ENCODE peak calls at places on chromosomes 16 and 17, in five cellular contexts. G is endothelial cell, W is BE2C, X is body of pancreas, C is OCI-LY7. N is an unnamed sample.

GRCh38 chr16:6335072-6335471 is 997.6 kb upstream of the RBFOX1 start:
- DNase-seq in G (peak), W (peak), X (no peak), C (peak), N (no peak)

GRCh38 chr17:1060991-1061390 is 64.1 kb downstream of the TIMM22 start:
- DNase-seq in G (no peak), W (no peak), X (peak), C (no peak), N (no peak)

GRCh38 chr17:4043862-4044261 is 79.6 kb upstream of the ATP2A3 start:
- DNase-seq in G (no peak), W (no peak), X (no peak), C (no peak), N (no peak)

GRCh38 chr17:82775033-82775823 is 23.4 kb downstream of the TBCD start:
- DNase-seq in G (peak), W (peak), X (peak), C (peak), N (peak)

GRCh38 chr17:17084317-17084835 is 42.1 kb downstream of the MPRIP start:
- DNase-seq in G (no peak), W (no peak), X (no peak), C (no peak), N (no peak)

GRCh38 chr16:76428858-76429257 is 151.7 kb downstream of the CNTNAP4 start:
- DNase-seq in G (no peak), W (no peak), X (peak), C (no peak), N (no peak)

GRCh38 chr16:2150418-2151187 is 2.2 kb downstream of the RAB26 start:
- DNase-seq in G (no peak), W (peak), X (peak), C (peak), N (no peak)

GRCh38 chr17:62854026-62854425 is 45.9 kb upstream of the MARCHF10 start:
- DNase-seq in G (no peak), W (no peak), X (no peak), C (no peak), N (no peak)

GRCh38 chr16:69199382-69199781 is 12.4 kb downstream of the SNTB2 start:
- DNase-seq in G (no peak), W (no peak), X (no peak), C (no peak), N (no peak)

GRCh38 chr17:2055494-2056220 is 754 bp downstream of the HIC1 start:
- DNase-seq in G (peak), W (no peak), X (no peak), C (no peak), N (no peak)

GRCh38 chr16:87956169-87956770 is 5.0 kb downstream of the BANP start:
- DNase-seq in G (no peak), W (no peak), X (peak), C (peak), N (no peak)

GRCh38 chr17:55299890-55300289 is 35.1 kb downstream of the HLF start:
- DNase-seq in G (no peak), W (no peak), X (no peak), C (no peak), N (no peak)

GRCh38 chr17:70048020-70048419 is 27.0 kb upstream of the KCNJ16 start:
- DNase-seq in G (no peak), W (no peak), X (no peak), C (no peak), N (no peak)

GRCh38 chr16:57807968-57808528 is 5.8 kb upstream of the KIFC3 start:
- DNase-seq in G (peak), W (peak), X (peak), C (peak), N (peak)

GRCh38 chr16:23506606-23506994 is 3.7 kb downstream of the GGA2 start:
- DNase-seq in G (no peak), W (no peak), X (no peak), C (peak), N (no peak)

GRCh38 chr16:23504076-23504452 is 6.2 kb downstream of the GGA2 start:
- DNase-seq in G (no peak), W (no peak), X (peak), C (no peak), N (no peak)

GRCh38 chr16:23505180-23505665 is 5.1 kb downstream of the GGA2 start:
- DNase-seq in G (no peak), W (no peak), X (no peak), C (no peak), N (no peak)

GRCh38 chr16:23505942-23506605 is 4.2 kb downstream of the GGA2 start:
- DNase-seq in G (no peak), W (no peak), X (peak), C (peak), N (no peak)

DNA sequence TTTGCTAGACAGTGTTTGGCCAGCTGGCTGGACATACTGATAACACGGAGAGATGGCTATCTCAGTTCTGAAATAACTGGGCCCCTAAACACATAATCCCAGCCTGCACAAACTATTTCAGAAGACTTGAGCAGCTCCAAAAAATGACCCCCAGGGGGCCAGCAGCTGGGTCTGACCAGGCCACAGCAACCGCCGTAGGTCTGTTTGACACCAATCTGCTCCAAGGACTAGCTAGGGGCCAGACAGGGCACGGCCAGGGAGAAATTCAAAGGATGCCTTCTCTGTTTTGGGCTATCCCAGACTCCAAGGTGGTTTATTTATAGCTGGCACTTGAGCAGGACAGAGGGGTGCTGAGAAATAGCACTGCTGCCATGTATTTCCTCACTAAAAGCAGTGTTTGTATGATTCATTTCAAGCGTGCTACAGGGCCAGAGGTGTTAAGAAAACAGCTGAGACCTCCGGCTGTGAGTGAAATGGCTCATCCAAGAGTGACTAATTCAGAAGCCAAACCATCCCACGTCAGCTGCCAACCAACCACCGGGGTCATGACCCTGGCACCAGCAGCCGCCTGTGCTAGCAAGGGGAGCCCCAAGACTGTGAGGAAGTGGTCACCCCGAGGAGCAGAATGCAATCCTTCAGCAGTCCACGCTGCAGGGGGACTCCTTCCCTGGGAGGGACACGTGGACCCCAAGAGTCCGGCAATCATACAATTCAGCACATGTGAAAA is 5.7 kb downstream of the GGA2 start:
- DNase-seq in G (no peak), W (no peak), X (peak), C (peak), N (no peak)
- TF ChIP-seq CTCF in G (no peak), W (peak), X (no peak), C (peak), N (peak)

DNA sequence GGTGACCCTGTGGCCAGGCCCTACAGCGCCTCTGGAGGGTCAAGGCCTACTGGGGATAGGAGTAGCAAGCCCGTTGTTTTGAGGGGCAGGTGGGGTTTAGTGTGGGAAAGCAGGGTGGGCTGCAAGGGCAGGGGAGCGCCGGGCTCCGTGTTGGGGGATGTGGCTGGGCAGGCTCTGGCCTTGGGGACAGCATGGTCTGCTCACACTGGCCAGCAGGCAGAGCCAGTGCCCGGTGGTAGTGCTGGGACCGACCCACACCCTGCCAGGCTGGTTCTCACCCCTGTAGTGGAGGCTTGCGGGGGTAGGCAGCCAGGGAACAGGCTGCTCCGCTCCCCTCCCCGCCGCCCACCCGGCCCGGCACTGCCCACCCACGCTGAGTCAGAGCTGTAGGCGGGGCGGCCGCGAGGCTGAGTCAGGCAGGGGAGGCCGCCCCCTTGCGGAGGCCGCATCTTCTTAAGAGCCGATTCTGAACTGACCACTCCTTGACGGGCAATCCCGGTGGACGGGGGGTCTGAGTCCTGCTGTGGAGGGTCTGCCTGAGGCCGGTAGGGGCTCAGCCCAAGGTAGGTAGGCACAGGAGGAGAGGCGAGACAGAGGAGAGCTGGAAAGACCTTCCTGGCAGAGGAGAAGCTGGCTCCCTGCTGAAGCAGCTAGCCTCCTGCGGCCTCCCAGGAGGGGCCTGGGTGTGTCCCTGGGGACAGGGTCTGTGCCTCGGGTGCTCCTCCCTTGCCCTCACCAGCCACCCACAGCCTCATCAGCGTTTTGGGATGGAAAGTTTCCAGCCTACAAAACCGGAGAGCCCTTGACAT is 62.4 kb downstream of the BAIAP2 start:
- DNase-seq in G (peak), W (peak), X (peak), C (no peak), N (peak)
- TF ChIP-seq CTCF in G (peak), W (peak), X (peak), C (peak), N (peak)

DNA sequence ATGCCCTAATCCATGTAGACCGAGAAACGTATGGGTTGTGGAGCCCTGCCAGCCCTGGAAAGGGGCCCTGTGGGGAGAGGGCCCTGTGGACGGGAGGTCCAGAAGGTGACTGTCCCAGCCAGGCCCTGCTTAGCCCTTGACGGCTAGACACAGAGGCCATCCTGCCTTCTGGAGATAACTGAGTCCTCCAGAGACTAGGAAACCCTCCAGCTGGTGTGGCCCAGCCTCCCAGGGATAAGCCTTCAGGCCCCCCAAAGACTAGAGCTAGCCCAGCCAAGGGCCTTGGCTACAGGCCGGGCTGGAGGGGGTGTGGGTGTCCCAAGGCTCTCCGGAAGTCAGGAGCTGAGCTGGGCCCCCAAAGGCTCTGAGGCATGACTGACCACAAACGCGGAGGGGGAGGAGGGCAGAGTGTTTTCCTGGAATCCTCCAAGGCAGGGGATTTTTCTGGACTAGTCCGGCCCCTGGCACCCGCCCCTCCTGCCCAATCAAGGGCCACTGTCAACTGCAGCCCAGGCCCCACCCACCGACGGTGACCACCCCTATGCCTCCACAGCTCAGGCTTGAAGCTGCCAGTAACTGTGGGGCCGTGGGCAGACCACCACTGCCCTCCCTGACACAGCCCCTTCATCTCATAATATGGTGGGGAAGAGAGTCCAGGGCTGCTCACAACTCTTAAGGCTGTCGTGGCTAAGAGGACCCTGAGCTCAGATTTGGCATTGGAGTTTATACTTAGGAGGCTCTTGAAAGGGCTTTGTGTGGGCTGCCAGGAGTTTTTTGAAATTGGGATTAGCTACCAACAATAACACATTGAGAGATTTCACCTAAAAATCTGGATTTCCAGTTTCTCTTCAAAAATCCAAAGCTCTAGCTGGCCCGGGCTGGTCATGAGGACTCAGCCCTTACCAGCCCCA is 823 bp upstream of the VASN start:
- DNase-seq in G (no peak), W (peak), X (peak), C (no peak), N (no peak)
- TF ChIP-seq CTCF in G (no peak), W (no peak), X (no peak), C (no peak), N (no peak)

GRCh38 chr16:56789360-56789759 is 59.4 kb downstream of the NUP93 start:
- DNase-seq in G (no peak), W (peak), X (peak), C (peak), N (no peak)
- TF ChIP-seq CTCF in G (no peak), W (peak), X (no peak), C (peak), N (no peak)

GRCh38 chr17:78343433-78344201 is 16.3 kb downstream of the SOCS3 start:
- DNase-seq in G (no peak), W (no peak), X (peak), C (peak), N (no peak)

GRCh38 chr17:78345791-78346494 is 13.9 kb downstream of the SOCS3 start:
- DNase-seq in G (no peak), W (no peak), X (peak), C (no peak), N (no peak)

GRCh38 chr17:78343099-78343432 is 16.8 kb downstream of the SOCS3 start:
- DNase-seq in G (no peak), W (no peak), X (peak), C (no peak), N (no peak)

GRCh38 chr17:78345172-78345571 is 14.7 kb downstream of the SOCS3 start:
- DNase-seq in G (no peak), W (no peak), X (no peak), C (no peak), N (no peak)

DNA sequence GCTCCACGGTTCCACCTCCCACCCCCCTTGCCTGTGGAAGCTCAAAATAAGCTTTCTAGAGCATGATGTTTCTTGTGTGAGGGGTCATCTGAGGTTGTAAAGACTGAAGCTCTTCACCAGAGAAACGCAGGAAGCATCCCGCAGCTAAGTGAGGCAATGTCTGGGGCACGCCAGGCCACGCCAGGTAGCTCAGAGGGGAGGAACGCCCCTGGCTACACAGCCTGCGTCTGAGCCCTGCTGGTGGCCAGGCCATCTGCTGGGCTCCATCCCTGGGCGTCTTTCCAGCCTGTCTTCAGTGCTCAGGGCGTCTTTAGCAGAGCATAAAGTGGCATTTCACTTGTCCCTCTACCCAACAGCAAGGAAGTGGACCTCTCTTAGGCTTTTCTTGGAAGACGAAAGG is 15.2 kb downstream of the SOCS3 start:
- DNase-seq in G (no peak), W (no peak), X (no peak), C (no peak), N (no peak)
- TF ChIP-seq CTCF in G (no peak), W (no peak), X (no peak), C (no peak), N (no peak)

GRCh38 chr17:50146230-50146926 is 4.1 kb downstream of the PPP1R9B start:
- DNase-seq in G (no peak), W (no peak), X (no peak), C (no peak), N (no peak)
- TF ChIP-seq CTCF in G (no peak), W (peak), X (no peak), C (peak), N (no peak)

DNA sequence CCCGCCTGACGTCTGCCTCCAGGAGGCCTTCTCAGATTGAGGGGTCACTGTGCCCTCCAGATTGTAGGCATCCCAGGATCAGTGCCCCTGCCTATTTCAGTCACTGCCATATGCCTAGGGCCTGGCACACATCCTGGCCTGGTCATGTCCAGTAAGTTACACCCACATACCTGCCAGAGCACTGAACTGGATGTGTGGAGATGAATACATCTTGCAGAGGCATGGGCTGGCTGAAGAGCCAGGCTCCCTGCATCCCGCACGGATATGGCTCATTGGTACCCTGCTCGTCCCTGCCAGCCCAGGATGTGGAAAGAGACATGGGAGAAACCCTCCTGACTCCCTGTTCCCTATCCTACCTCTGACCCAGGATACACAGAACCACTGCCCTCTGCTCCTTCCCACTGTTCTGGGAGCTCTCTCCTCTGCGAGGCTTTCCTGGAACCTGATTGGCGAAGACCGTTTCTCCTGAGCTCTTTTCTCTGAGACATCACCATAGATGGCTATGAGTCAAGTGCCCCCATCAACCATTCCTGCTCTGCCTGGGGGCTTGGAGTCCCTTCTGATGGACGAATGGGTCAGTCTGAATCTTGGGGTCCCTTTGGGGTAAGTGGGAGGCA is 40.0 kb upstream of the TAC4 start:
- DNase-seq in G (no peak), W (no peak), X (peak), C (no peak), N (no peak)
- TF ChIP-seq CTCF in G (no peak), W (no peak), X (no peak), C (no peak), N (no peak)

DNA sequence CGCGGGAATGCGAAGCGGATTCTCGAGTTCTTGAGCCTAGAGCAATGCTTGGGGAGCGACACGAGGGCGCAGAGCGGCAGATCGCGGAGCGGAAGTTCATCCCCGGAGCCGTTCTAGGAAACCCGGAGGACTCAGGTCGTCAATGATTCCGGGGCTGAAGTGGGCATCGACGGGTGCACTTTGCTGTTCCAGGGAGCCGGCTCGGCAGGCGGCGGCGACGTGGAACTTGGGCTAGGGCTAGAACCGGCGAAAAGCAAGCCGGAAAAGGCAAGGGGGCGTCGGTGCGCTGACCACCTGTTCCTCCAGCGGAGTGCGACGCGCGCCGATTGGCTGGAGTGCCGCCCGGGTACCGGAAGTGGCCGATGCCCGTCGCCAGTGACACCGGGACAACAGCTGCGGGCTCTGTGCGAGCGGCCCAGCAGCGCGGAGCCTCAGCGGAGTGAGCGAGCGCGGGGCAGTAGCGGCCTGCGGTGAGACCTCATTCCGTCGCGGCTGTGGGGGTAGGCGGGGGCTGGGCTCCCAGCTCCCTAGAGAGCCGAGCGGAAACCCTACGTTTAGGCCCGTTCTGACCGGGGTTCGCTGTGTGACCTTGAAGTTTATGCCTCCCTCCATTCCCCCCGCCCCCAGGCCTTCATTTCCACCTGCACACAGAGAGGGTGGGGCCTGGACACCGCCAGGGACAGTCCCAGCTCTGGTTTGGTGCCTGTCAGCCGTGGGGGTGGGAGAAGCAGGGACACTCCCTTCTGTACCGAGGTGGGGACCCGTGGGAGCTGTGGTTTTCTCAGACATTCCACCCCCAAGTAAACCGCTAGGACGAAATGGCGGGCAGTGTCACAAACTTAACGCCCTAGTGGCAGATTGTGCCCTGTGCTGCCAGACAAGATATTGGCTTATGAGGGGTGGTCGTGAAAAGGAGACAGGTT is at the start of gene ZFP3:
- DNase-seq in G (peak), W (peak), X (peak), C (peak), N (no peak)
- TF ChIP-seq CTCF in G (no peak), W (no peak), X (no peak), C (peak), N (no peak)

GRCh38 chr16:68071547-68071901 is 13.6 kb upstream of the NFATC3 start:
- DNase-seq in G (no peak), W (no peak), X (no peak), C (no peak), N (no peak)

GRCh38 chr16:68068926-68069325 is 16.2 kb upstream of the NFATC3 start:
- DNase-seq in G (no peak), W (no peak), X (no peak), C (no peak), N (no peak)

GRCh38 chr16:68070811-68071546 is 14.2 kb upstream of the NFATC3 start:
- DNase-seq in G (no peak), W (no peak), X (no peak), C (peak), N (no peak)

GRCh38 chr16:68070249-68070725 is 14.9 kb upstream of the NFATC3 start:
- DNase-seq in G (no peak), W (no peak), X (no peak), C (peak), N (no peak)

GRCh38 chr16:68069511-68070248 is 15.5 kb upstream of the NFATC3 start:
- DNase-seq in G (no peak), W (no peak), X (peak), C (no peak), N (no peak)
- TF ChIP-seq CTCF in G (no peak), W (no peak), X (no peak), C (no peak), N (no peak)

N was measured in progenitor cell of endocrine pancreas.